ENCODE peak calls at places on chromosomes 6 and 20, in ten cellular contexts. X is WTC11; K is heart right ventricle; A is stimulated activated CD4-positive, alpha-beta T cell treated with anti-CD3 and anti-CD28 coated beads, Interleukin-1b, Interleukin-23, amount 100 ng/mL, for 4 hours; C is cardiac fibroblast; V is fibroblast of mammary gland; Z is NCI-H82; I is NCI-H2029; O is activated CD8-positive, alpha-beta memory T cell treated with anti-CD3 and anti-CD28 coated beads for 4 hours; E is activated T-helper 1 cell treated with anti-CD3 and anti-CD28 coated beads, Interleukin-12 subunit alpha, Interleukin-12 subunit beta, Interleukin-2, Interleukin-4 antibody, amounts not matched to agents 30 ng/mL and 10 ng/mL and 1 ng/mL, durations not matched to agents 14 hours and 24 hours and 36 hours. M is an unnamed sample.

GRCh38 chr6:5499644-5500306 is 238.5 kb downstream of the FARS2 start:
- DNase-seq in K (no peak), A (no peak), V (peak), E (no peak), Z (no peak), O (no peak), C (peak), I (no peak), X (no peak), M (no peak)

GRCh38 chr20:10861619-10862018 is 187.8 kb upstream of the JAG1 start:
- DNase-seq in X (no peak), K (no peak), Z (no peak), A (no peak), V (no peak), E (no peak), O (no peak), I (no peak), C (no peak), M (no peak)

GRCh38 chr6:151723152-151723551 is 84.3 kb upstream of the ESR1 start:
- DNase-seq in Z (peak), K (no peak), E (peak), X (no peak), A (peak), C (no peak), O (peak), V (no peak), I (no peak), M (no peak)

GRCh38 chr6:5752282-5752681 is 254.4 kb downstream of the NRN1 start:
- DNase-seq in V (peak), C (peak), Z (peak), E (no peak), O (no peak), I (peak), X (no peak), A (no peak), K (no peak), M (no peak)

GRCh38 chr6:136640132-136640915 is 90.1 kb upstream of the MAP7 start:
- DNase-seq in V (peak), A (no peak), C (peak), E (no peak), I (no peak), K (no peak), Z (no peak), X (no peak), O (no peak), M (no peak)

GRCh38 chr20:62053465-62054196 is 12.1 kb downstream of the TAF4 start:
- DNase-seq in I (no peak), O (no peak), Z (no peak), A (no peak), X (no peak), C (no peak), E (no peak), V (no peak), K (no peak), M (no peak)

GRCh38 chr6:30615958-30616810 is 859 bp downstream of the PPP1R10 start:
- DNase-seq in O (no peak), A (no peak), K (no peak), Z (peak), I (peak), E (peak), X (no peak), V (peak), C (peak), M (no peak)

GRCh38 chr6:10692965-10693538 is 1.4 kb downstream of the C6orf52 start:
- DNase-seq in Z (no peak), E (no peak), C (no peak), I (no peak), V (no peak), X (no peak), A (no peak), O (no peak), K (no peak), M (no peak)

GRCh38 chr20:48625136-48625900 is 202.5 kb downstream of the PREX1 start:
- DNase-seq in K (no peak), E (no peak), C (no peak), V (no peak), X (no peak), I (no peak), A (no peak), O (no peak), Z (no peak), M (no peak)

GRCh38 chr6:73003302-73003701 is 222.0 kb downstream of the KHDC1L start:
- DNase-seq in X (no peak), C (no peak), A (no peak), E (no peak), V (no peak), O (no peak), I (no peak), K (no peak), Z (no peak), M (no peak)

GRCh38 chr6:6998194-6998569 is 109.6 kb upstream of the RREB1 start:
- DNase-seq in C (no peak), I (peak), A (no peak), X (no peak), E (no peak), Z (peak), K (no peak), V (peak), O (no peak), M (no peak)

GRCh38 chr6:10532392-10532791 is 11.2 kb downstream of the GCNT2 start:
- DNase-seq in A (no peak), O (no peak), Z (no peak), V (no peak), I (no peak), K (no peak), C (no peak), X (no peak), E (no peak), M (no peak)

GRCh38 chr6:126876446-126876845 is 242.0 kb upstream of the RSPO3 start:
- DNase-seq in V (no peak), X (no peak), A (no peak), I (no peak), Z (no peak), K (no peak), E (no peak), O (no peak), C (no peak), M (no peak)

GRCh38 chr6:160995271-160995670 is 3.7 kb downstream of the MAP3K4 start:
- DNase-seq in K (no peak), I (peak), Z (no peak), A (no peak), O (no peak), V (no peak), X (no peak), C (no peak), E (no peak), M (no peak)

M was measured in endothelial cell.